ENCODE peak calls at places on chromosomes 6 and 20, in four cellular contexts. Q is PC-3, M is hepatocyte, S is HCT116. U is an unnamed sample.
A peak's percentile ranks its signal among the peaks of the same experiment; 100 is the strongest.

GRCh38 chr6:2204272-2204671 is 41.1 kb downstream of the GMDS start:
- DNase-seq in M (no peak), S (no peak), Q (peak; percentile 48), U (no peak)

GRCh38 chr6:140858381-140858971 is 1274.2 kb upstream of the GJE1 start:
- DNase-seq in M (no peak), Q (peak; percentile 65), S (peak; percentile 46), U (no peak)

GRCh38 chr20:33545763-33546162 is 55.9 kb downstream of the CBFA2T2 start:
- DNase-seq in S (no peak), Q (no peak), M (no peak), U (no peak)

GRCh38 chr20:33408716-33409654 is 7.7 kb upstream of the CDK5RAP1 start:
- DNase-seq in M (no peak), S (no peak), Q (no peak), U (no peak)

GRCh38 chr6:88609973-88610372 is 353.4 kb downstream of the RNGTT start:
- DNase-seq in Q (no peak), M (no peak), S (no peak), U (no peak)

GRCh38 chr6:164911873-164912580 is 397.4 kb downstream of the C6orf118 start:
- DNase-seq in Q (no peak), M (no peak), S (no peak), U (no peak)

GRCh38 chr6:144190593-144190992 is 40.3 kb downstream of the STX11 start:
- DNase-seq in S (no peak), M (no peak), Q (peak; percentile 77), U (no peak)

GRCh38 chr20:58420798-58421496 is 31.9 kb downstream of the VAPB start:
- DNase-seq in M (no peak), Q (peak; percentile 91), S (peak; percentile 3), U (no peak)

GRCh38 chr6:75275067-75275466 is 9.5 kb downstream of the TMEM30A start:
- DNase-seq in S (no peak), M (no peak), Q (peak; percentile 89), U (no peak)

GRCh38 chr6:13614126-13614925 is 809 bp upstream of the NOL7 start:
- DNase-seq in M (peak; percentile 69), S (no peak), Q (peak; percentile 44), U (peak; percentile 62)

GRCh38 chr6:22442826-22443225 is 126.5 kb upstream of the HDGFL1 start:
- DNase-seq in M (no peak), Q (no peak), S (no peak), U (no peak)
- TF ChIP-seq EZH2phosphoT487 in M (no peak), Q (no peak), S (no peak), U (no peak)

DNA sequence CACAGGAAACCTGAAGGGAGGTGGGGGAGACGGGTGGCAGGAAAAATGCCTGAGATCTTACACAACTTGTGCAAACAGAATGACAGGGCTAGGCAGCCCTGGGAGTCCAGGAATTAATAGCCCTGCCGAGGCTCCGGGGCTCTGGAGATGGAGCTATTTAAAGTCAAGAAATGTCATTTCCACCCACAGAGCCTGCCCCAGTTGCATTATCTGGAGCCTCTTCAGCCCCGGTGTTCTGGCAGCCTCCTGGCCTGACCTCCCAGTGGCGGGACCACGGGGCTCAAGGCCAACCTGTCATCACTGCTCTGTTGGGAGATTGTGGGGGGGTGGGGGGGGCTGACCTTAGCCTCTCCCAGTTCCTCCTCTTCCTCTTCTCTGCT is 28.5 kb upstream of the SCUBE3 start:
- DNase-seq in M (peak; percentile 70), S (no peak), Q (peak; percentile 94), U (no peak)
- H3K4me1 ChIP-seq in M (peaks cover 23% of the 10 kb centered on the region), S (peaks cover 20% of the 10 kb centered on the region), Q (peaks cover 62% of the 10 kb centered on the region), U (no peaks in the 10 kb centered on the region)

GRCh38 chr6:167512926-167513325 is 188.0 kb downstream of the TTLL2 start:
- DNase-seq in S (no peak), Q (no peak), M (no peak), U (no peak)

GRCh38 chr6:167515873-167516507 is 191.1 kb downstream of the TTLL2 start:
- DNase-seq in M (no peak), S (no peak), Q (no peak), U (no peak)

GRCh38 chr6:167514524-167514923 is 189.6 kb downstream of the TTLL2 start:
- DNase-seq in Q (no peak), S (no peak), M (no peak), U (no peak)

GRCh38 chr6:167510648-167511047 is 185.8 kb downstream of the TTLL2 start:
- DNase-seq in S (no peak), Q (no peak), M (no peak), U (no peak)

GRCh38 chr6:167513763-167514162 is 188.9 kb downstream of the TTLL2 start:
- DNase-seq in S (no peak), M (no peak), Q (no peak), U (no peak)
- H3K9me2 ChIP-seq in S (no peaks in the 10 kb centered on the region), M (no peaks in the 10 kb centered on the region), Q (no peaks in the 10 kb centered on the region), U (peaks cover 8% of the 10 kb centered on the region)

GRCh38 chr6:43880236-43881120 is 110.5 kb downstream of the VEGFA start:
- DNase-seq in S (no peak), M (no peak), Q (no peak), U (no peak)
- TF ChIP-seq EZH2phosphoT487 in S (no peak), M (no peak), Q (no peak), U (no peak)